ENCODE peak calls at places on chromosomes 13 and 19, in four cellular contexts. One of them, this sample, is unnamed.

GRCh38 chr13:24002206-24002815 is 105.0 kb upstream of the C1QTNF9B start:
- DNase-seq in K562: no peak
- DNase-seq in HepG2: no peak
- DNase-seq in GM12878: no peak
- DNase-seq in this sample: no peak

GRCh38 chr13:44394649-44395048 is 21.0 kb downstream of the SERP2 start:
- DNase-seq in K562: no peak
- DNase-seq in HepG2: no peak
- DNase-seq in GM12878: no peak
- DNase-seq in this sample: no peak

GRCh38 chr19:55069137-55069858 is 6.3 kb upstream of the RDH13 start:
- DNase-seq in K562: peak
- DNase-seq in HepG2: no peak
- DNase-seq in GM12878: no peak
- DNase-seq in this sample: peak

GRCh38 chr19:29836409-29836825 is 24.6 kb downstream of the CCNE1 start:
- DNase-seq in HepG2: no peak
- DNase-seq in GM12878: peak
- DNase-seq in K562: no peak
- DNase-seq in this sample: no peak

GRCh38 chr19:35628565-35629331 is at the start of gene RBM42:
- DNase-seq in K562: peak
- DNase-seq in GM12878: peak
- DNase-seq in HepG2: peak
- DNase-seq in this sample: peak

GRCh38 chr13:99809931-99810330 is 161.6 kb downstream of the ZIC5 start:
- DNase-seq in HepG2: peak
- DNase-seq in GM12878: no peak
- DNase-seq in K562: no peak
- DNase-seq in this sample: no peak

GRCh38 chr13:22198656-22199217 is 527.9 kb downstream of the FGF9 start:
- DNase-seq in HepG2: no peak
- DNase-seq in GM12878: no peak
- DNase-seq in K562: no peak
- DNase-seq in this sample: no peak

GRCh38 chr13:37198629-37199028 is 93.2 kb upstream of the CSNK1A1L start:
- DNase-seq in GM12878: no peak
- DNase-seq in HepG2: no peak
- DNase-seq in K562: no peak
- DNase-seq in this sample: no peak

GRCh38 chr19:32098953-32099352 is 246.5 kb upstream of the ZNF507 start:
- DNase-seq in GM12878: no peak
- DNase-seq in HepG2: no peak
- DNase-seq in K562: no peak
- DNase-seq in this sample: no peak

GRCh38 chr13:53460776-53461175 is 432.2 kb downstream of the OLFM4 start:
- DNase-seq in HepG2: no peak
- DNase-seq in K562: no peak
- DNase-seq in GM12878: no peak
- DNase-seq in this sample: no peak

GRCh38 chr13:46893820-46894533 is 2.9 kb downstream of the HTR2A start:
- DNase-seq in GM12878: peak
- DNase-seq in HepG2: no peak
- DNase-seq in K562: peak
- DNase-seq in this sample: peak

GRCh38 chr13:46551410-46552301 is 1.3 kb upstream of the LRCH1 start:
- DNase-seq in GM12878: no peak
- DNase-seq in HepG2: peak
- DNase-seq in K562: peak
- DNase-seq in this sample: peak

GRCh38 chr19:7636691-7637373 is at the start of gene STXBP2:
- DNase-seq in K562: peak
- DNase-seq in HepG2: peak
- DNase-seq in GM12878: peak
- DNase-seq in this sample: peak

GRCh38 chr13:51101636-51102218 is 9.3 kb downstream of the C13orf42 start:
- DNase-seq in K562: no peak
- DNase-seq in GM12878: no peak
- DNase-seq in HepG2: no peak
- DNase-seq in this sample: no peak

GRCh38 chr19:1066251-1066747 is 668 bp upstream of the ARHGAP45 start:
- DNase-seq in GM12878: no peak
- DNase-seq in K562: no peak
- DNase-seq in HepG2: peak
- DNase-seq in this sample: no peak

GRCh38 chr13:27371932-27372331 is 52.5 kb upstream of the GTF3A start:
- DNase-seq in K562: no peak
- DNase-seq in HepG2: no peak
- DNase-seq in GM12878: no peak
- DNase-seq in this sample: no peak

GRCh38 chr13:45786293-45786920 is 65.1 kb downstream of the SIAH3 start:
- DNase-seq in K562: no peak
- DNase-seq in HepG2: no peak
- DNase-seq in GM12878: no peak
- DNase-seq in this sample: no peak

GRCh38 chr13:111555268-111555633 is 234.8 kb downstream of the TEX29 start:
- DNase-seq in GM12878: no peak
- DNase-seq in K562: no peak
- DNase-seq in HepG2: no peak
- DNase-seq in this sample: no peak

GRCh38 chr19:1411255-1412191 is 4.1 kb downstream of the DAZAP1 start:
- DNase-seq in HepG2: no peak
- DNase-seq in GM12878: no peak
- DNase-seq in K562: no peak
- DNase-seq in this sample: no peak

GRCh38 chr19:4474504-4475136 is 2.5 kb downstream of the HDGFL2 start:
- DNase-seq in GM12878: no peak
- DNase-seq in K562: peak
- DNase-seq in HepG2: no peak
- DNase-seq in this sample: peak

GRCh38 chr19:30374791-30375650 is 2.8 kb downstream of the ZNF536 start:
- DNase-seq in GM12878: no peak
- DNase-seq in K562: no peak
- DNase-seq in HepG2: no peak
- DNase-seq in this sample: peak

GRCh38 chr19:54561840-54562239 is 11.8 kb upstream of the LILRA2 start:
- DNase-seq in HepG2: no peak
- DNase-seq in K562: peak
- DNase-seq in GM12878: no peak
- DNase-seq in this sample: no peak

GRCh38 chr19:38729653-38730469 is 14.4 kb downstream of the CAPN12 start:
- DNase-seq in K562: peak
- DNase-seq in GM12878: no peak
- DNase-seq in HepG2: peak
- DNase-seq in this sample: peak

GRCh38 chr13:34555988-34556387 is 386.1 kb upstream of the NBEA start:
- DNase-seq in GM12878: no peak
- DNase-seq in HepG2: no peak
- DNase-seq in K562: no peak
- DNase-seq in this sample: no peak

GRCh38 chr19:50432221-50432626 is 468 bp upstream of the MYBPC2 start:
- DNase-seq in HepG2: no peak
- DNase-seq in K562: no peak
- DNase-seq in GM12878: no peak
- DNase-seq in this sample: peak

GRCh38 chr19:46697142-46697960 is 19.6 kb downstream of the PRKD2 start:
- DNase-seq in K562: peak
- DNase-seq in HepG2: no peak
- DNase-seq in GM12878: no peak
- DNase-seq in this sample: peak

GRCh38 chr13:24995225-24995804 is 100.6 kb upstream of the PABPC3 start:
- DNase-seq in HepG2: peak
- DNase-seq in GM12878: no peak
- DNase-seq in K562: peak
- DNase-seq in this sample: peak

GRCh38 chr13:113296842-113297369 is at the start of gene LAMP1:
- DNase-seq in HepG2: peak
- DNase-seq in K562: peak
- DNase-seq in GM12878: peak
- DNase-seq in this sample: peak

GRCh38 chr13:113291997-113292862 is 4.8 kb upstream of the LAMP1 start:
- DNase-seq in K562: peak
- DNase-seq in GM12878: no peak
- DNase-seq in HepG2: no peak
- DNase-seq in this sample: peak

GRCh38 chr13:113298001-113298945 is 1.2 kb downstream of the LAMP1 start:
- DNase-seq in K562: peak
- DNase-seq in HepG2: no peak
- DNase-seq in GM12878: no peak
- DNase-seq in this sample: no peak

GRCh38 chr13:113299951-113300350 is 2.9 kb downstream of the LAMP1 start:
- DNase-seq in GM12878: peak
- DNase-seq in K562: no peak
- DNase-seq in HepG2: peak
- DNase-seq in this sample: no peak

DNA sequence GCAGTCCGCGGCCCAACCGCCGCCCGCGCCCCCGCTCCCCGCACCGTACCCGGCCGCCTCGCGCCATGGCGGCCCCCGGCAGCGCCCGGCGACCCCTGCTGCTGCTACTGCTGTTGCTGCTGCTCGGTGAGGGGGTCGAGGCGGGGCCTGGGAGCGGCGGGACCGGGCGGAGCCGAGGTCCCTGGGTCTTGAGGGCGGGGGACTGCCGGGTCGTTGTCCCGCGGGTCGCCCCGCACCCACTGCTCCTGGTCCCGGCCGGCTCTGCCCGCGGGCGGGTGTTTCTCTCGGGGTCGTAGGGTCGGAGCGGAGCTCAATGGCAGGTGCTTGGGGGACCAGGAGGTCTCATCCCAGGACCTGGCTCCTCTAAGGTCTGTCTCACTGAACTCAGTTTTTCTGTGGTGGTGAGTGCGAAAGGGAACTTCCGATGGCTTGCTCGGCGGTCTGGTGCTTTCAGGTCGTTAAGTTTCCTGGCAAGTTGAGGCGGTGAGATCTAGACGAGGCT is 382 bp downstream of the LAMP1 start:
- DNase-seq in HepG2: no peak
- DNase-seq in K562: peak
- DNase-seq in GM12878: no peak
- DNase-seq in this sample: peak
- TF ChIP-seq TARDBP in HepG2: no peak
- TF ChIP-seq TARDBP in K562: no peak
- TF ChIP-seq TARDBP in GM12878: no peak
- TF ChIP-seq TARDBP in this sample: no peak

GRCh38 chr19:33887891-33888290 is 91.2 kb downstream of the KCTD15 start:
- DNase-seq in K562: no peak
- DNase-seq in HepG2: no peak
- DNase-seq in GM12878: no peak
- DNase-seq in this sample: no peak

GRCh38 chr19:33888665-33889064 is 92.0 kb downstream of the KCTD15 start:
- DNase-seq in HepG2: no peak
- DNase-seq in GM12878: no peak
- DNase-seq in K562: no peak
- DNase-seq in this sample: no peak

GRCh38 chr19:33878912-33879810 is 82.5 kb downstream of the KCTD15 start:
- DNase-seq in GM12878: no peak
- DNase-seq in HepG2: no peak
- DNase-seq in K562: no peak
- DNase-seq in this sample: no peak

GRCh38 chr19:33879818-33880575 is 83.3 kb downstream of the KCTD15 start:
- DNase-seq in K562: no peak
- DNase-seq in HepG2: no peak
- DNase-seq in GM12878: no peak
- DNase-seq in this sample: no peak

GRCh38 chr19:33883869-33884519 is 87.3 kb downstream of the KCTD15 start:
- DNase-seq in K562: no peak
- DNase-seq in GM12878: no peak
- DNase-seq in HepG2: no peak
- DNase-seq in this sample: no peak
- TF ChIP-seq TARDBP in K562: no peak
- TF ChIP-seq TARDBP in GM12878: no peak
- TF ChIP-seq TARDBP in HepG2: no peak
- TF ChIP-seq TARDBP in this sample: no peak

GRCh38 chr19:18961767-18962423 is 20.9 kb upstream of the HOMER3 start:
- DNase-seq in K562: no peak
- DNase-seq in HepG2: peak
- DNase-seq in GM12878: no peak
- DNase-seq in this sample: no peak
- TF ChIP-seq TARDBP in K562: no peak
- TF ChIP-seq TARDBP in HepG2: no peak
- TF ChIP-seq TARDBP in GM12878: no peak
- TF ChIP-seq TARDBP in this sample: no peak

DNA sequence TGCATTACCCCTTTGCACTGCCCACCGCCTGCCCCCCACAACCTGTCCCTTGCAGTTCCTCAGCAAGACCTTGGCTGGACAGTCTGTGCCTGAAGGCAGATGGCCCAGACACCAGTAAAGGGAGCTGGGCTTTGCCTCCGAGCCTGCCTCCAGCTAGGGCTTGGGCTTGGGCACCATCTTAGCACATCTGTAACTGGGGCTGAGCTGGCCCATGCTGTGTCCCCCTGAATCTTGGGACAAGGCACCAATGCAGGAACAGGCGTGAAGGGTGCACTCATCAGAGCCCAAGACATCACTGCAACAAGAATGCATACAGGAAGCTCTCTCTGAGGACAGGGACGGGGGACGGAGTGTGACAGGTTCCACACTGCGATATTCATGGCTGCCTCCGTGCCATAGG is 8.8 kb upstream of the CHST8 start:
- DNase-seq in GM12878: no peak
- DNase-seq in HepG2: no peak
- DNase-seq in K562: no peak
- DNase-seq in this sample: no peak
- TF ChIP-seq TARDBP in GM12878: no peak
- TF ChIP-seq TARDBP in HepG2: no peak
- TF ChIP-seq TARDBP in K562: no peak
- TF ChIP-seq TARDBP in this sample: no peak

GRCh38 chr19:43784251-43784980 is 3.6 kb upstream of the KCNN4 start:
- DNase-seq in HepG2: no peak
- DNase-seq in GM12878: no peak
- DNase-seq in K562: peak
- DNase-seq in this sample: no peak

GRCh38 chr19:43782689-43783231 is 2.0 kb upstream of the KCNN4 start:
- DNase-seq in K562: no peak
- DNase-seq in GM12878: no peak
- DNase-seq in HepG2: no peak
- DNase-seq in this sample: no peak

GRCh38 chr19:43784981-43785808 is 4.4 kb upstream of the KCNN4 start:
- DNase-seq in GM12878: no peak
- DNase-seq in K562: peak
- DNase-seq in HepG2: peak
- DNase-seq in this sample: peak

GRCh38 chr19:43782311-43782660 is 1.5 kb upstream of the KCNN4 start:
- DNase-seq in HepG2: no peak
- DNase-seq in K562: no peak
- DNase-seq in GM12878: no peak
- DNase-seq in this sample: no peak

DNA sequence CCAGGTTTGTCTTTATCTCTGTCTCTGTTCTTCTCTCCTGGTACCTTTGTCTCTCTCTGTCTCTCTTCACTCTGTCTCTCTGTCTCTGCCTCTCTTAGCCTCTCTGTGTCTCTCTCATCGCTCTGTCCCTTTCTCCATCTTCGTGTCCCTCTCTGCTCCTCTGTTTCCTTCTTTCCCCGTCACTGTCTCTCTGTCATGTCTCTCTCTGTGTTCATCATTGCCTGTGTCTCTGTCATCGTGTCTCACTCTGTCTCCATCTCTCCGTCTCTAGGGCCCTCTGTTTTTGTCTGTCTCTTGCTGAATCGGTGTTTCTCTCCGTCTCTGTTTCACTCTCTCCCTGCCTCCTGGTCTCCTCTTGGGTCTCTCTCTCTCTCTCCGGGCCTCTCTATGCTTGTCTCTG is 2.9 kb upstream of the KCNN4 start:
- DNase-seq in HepG2: no peak
- DNase-seq in GM12878: no peak
- DNase-seq in K562: no peak
- DNase-seq in this sample: no peak
- TF ChIP-seq TARDBP in HepG2: no peak
- TF ChIP-seq TARDBP in GM12878: no peak
- TF ChIP-seq TARDBP in K562: no peak
- TF ChIP-seq TARDBP in this sample: no peak

This sample was measured in HEK293T.